ENCODE peak calls at places on chromosome 16, in five cellular contexts. F is GM23338, K is endothelial cell, S is astrocyte of the cerebellum, A is PC-9. C is an unnamed sample.

GRCh38 chr16:1039762-1040161 is 32.8 kb upstream of the SSTR5 start:
- DNase-seq in F (no peak), K (no peak), S (no peak), A (no peak), C (no peak)

GRCh38 chr16:74606521-74607309 is at the start of gene GLG1:
- DNase-seq in F (peak), K (peak), S (peak), A (peak), C (peak)

GRCh38 chr16:55030944-55031343 is 100.3 kb downstream of the IRX5 start:
- DNase-seq in F (no peak), K (no peak), S (no peak), A (no peak), C (no peak)

GRCh38 chr16:47504599-47504998 is 43.5 kb downstream of the PHKB start:
- DNase-seq in F (no peak), K (no peak), S (no peak), A (no peak), C (no peak)

GRCh38 chr16:83539736-83540490 is 267.9 kb upstream of the HSBP1 start:
- DNase-seq in F (no peak), K (no peak), S (no peak), A (no peak), C (no peak)

GRCh38 chr16:19102187-19102872 is 11.4 kb upstream of the ITPRIPL2 start:
- DNase-seq in F (no peak), K (no peak), S (no peak), A (no peak), C (no peak)

GRCh38 chr16:65122974-65123845 is 1.3 kb upstream of the CDH11 start:
- DNase-seq in F (peak), K (peak), S (peak), A (no peak), C (peak)

GRCh38 chr16:57213462-57213861 is 27.3 kb downstream of the RSPRY1 start:
- DNase-seq in F (no peak), K (no peak), S (no peak), A (no peak), C (no peak)

GRCh38 chr16:65415460-65415859 is 293.6 kb upstream of the CDH11 start:
- DNase-seq in F (no peak), K (no peak), S (peak), A (no peak), C (no peak)

GRCh38 chr16:4101421-4102275 is 14.6 kb downstream of the ADCY9 start:
- DNase-seq in F (no peak), K (no peak), S (no peak), A (no peak), C (no peak)

GRCh38 chr16:505479-506245 is 21.9 kb upstream of the CAPN15 start:
- DNase-seq in F (peak), K (no peak), S (no peak), A (no peak), C (no peak)

GRCh38 chr16:12583237-12583897 is 220.3 kb downstream of the CPPED1 start:
- DNase-seq in F (no peak), K (no peak), S (no peak), A (no peak), C (no peak)

GRCh38 chr16:55052335-55053070 is 121.8 kb downstream of the IRX5 start:
- DNase-seq in F (no peak), K (no peak), S (no peak), A (no peak), C (no peak)

GRCh38 chr16:54447606-54448440 is 161.2 kb upstream of the IRX3 start:
- DNase-seq in F (no peak), K (no peak), S (peak), A (peak), C (no peak)

GRCh38 chr16:47886631-47887415 is 269.0 kb downstream of the ABCC12 start:
- DNase-seq in F (no peak), K (no peak), S (no peak), A (no peak), C (peak)

GRCh38 chr16:84013787-84014569 is 28.6 kb downstream of the SLC38A8 start:
- DNase-seq in F (peak), K (peak), S (no peak), A (peak), C (peak)

GRCh38 chr16:51818342-51818944 is 667.4 kb upstream of the SALL1 start:
- DNase-seq in F (peak), K (peak), S (no peak), A (no peak), C (peak)
- TF ChIP-seq CTCF in F (peak), K (peak), S (peak), A (peak), C (peak)

DNA sequence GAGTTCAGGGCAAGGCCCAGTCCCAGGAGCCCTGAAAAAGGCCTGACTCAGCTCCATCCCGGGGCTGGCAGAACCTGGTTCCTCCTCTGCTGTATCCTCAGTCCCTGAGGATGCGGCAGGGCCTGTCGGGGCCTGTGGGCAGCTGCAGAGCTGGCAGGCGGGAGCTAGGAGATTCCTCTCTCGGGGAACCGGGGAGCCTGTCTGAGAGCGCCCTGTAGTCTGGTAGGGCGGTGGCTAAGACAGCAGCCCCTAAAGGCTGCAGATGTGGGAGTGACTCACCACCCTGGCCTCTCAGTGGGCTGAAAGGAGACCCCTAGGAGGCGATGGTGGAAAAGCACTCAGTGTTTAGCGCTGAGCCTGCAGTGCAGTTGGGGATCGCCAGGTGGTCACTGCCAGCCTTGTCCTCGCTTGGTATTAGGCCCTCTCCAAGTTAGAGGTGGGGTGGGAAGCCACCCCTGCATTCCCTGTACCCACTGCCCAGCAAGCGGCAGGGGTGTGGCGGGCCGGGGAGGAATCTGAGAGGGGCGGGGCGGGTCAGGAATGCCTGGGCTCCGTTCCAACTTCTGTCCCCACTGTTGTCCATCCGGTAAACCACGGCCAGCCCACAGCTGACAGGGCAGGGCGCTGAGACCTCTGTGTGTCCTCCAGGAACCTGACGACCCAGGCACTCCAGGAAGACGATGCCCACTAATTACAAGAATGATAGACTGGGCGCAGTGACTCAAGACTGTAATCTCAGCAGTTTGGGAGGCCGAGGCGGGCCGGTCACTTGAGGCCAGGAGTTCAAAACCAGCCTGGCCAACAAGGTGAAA is 29.5 kb upstream of the CDH1 start:
- DNase-seq in F (peak), K (peak), S (no peak), A (peak), C (peak)
- TF ChIP-seq CTCF in F (peak), K (no peak), S (peak), A (peak), C (peak)

GRCh38 chr16:10749680-10750035 is 6.0 kb downstream of the NUBP1 start:
- DNase-seq in F (no peak), K (no peak), S (no peak), A (no peak), C (no peak)

GRCh38 chr16:10753670-10754069 is 10.0 kb downstream of the NUBP1 start:
- DNase-seq in F (no peak), K (no peak), S (no peak), A (no peak), C (no peak)

GRCh38 chr16:10752843-10753523 is 9.3 kb downstream of the NUBP1 start:
- DNase-seq in F (no peak), K (no peak), S (no peak), A (no peak), C (no peak)

GRCh38 chr16:10750793-10751192 is 7.2 kb downstream of the NUBP1 start:
- DNase-seq in F (no peak), K (no peak), S (no peak), A (no peak), C (no peak)

DNA sequence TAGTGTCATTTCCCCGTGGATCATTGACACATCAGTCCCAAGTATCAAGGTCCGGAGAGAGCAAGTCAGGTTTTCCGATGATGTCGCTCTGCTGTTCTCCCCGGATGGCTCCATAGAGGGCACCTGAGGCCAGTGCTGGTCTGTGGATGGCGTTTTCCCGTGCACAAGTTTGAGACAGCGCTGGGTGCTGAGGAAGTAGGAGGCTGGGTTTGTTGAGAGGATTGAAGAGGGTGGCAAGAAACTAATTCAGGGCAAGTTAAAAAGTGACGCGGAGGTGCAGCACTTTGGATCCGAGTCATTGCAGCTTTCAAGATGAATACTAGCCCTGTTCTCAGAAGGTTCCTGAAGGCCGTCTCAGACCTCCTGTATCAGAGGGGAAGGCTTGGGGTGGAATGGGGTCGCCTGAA is 7.7 kb downstream of the NUBP1 start:
- DNase-seq in F (peak), K (no peak), S (no peak), A (no peak), C (no peak)
- TF ChIP-seq CTCF in F (peak), K (no peak), S (no peak), A (no peak), C (no peak)

DNA sequence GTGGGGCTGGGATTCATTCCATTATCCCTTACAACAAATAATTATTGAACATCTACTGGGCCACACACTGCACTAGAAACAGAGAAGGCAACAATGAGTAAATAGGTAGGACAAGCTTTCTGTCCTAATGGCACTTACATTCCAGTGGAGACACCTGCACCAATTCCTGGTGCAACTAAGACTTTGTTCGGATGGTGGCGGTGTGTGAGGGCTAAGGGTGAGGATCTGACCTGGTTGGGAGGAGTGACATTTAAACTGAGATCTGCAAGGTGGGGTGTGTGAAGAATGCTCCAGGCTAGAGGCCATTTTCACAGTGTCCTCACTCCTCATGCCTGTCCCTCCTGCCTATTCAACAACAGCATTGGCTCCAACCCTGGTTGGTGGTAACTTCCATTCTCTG is 510.0 kb downstream of the XYLT1 start:
- DNase-seq in F (peak), K (no peak), S (no peak), A (no peak), C (no peak)
- TF ChIP-seq CTCF in F (no peak), K (no peak), S (no peak), A (no peak), C (no peak)

GRCh38 chr16:87199379-87199778 is 117.8 kb downstream of the C16orf95 start:
- DNase-seq in F (no peak), K (no peak), S (no peak), A (no peak), C (no peak)

GRCh38 chr16:87201052-87201451 is 116.1 kb downstream of the C16orf95 start:
- DNase-seq in F (no peak), K (no peak), S (peak), A (no peak), C (no peak)

GRCh38 chr16:87199901-87200300 is 117.3 kb downstream of the C16orf95 start:
- DNase-seq in F (no peak), K (no peak), S (no peak), A (no peak), C (no peak)

GRCh38 chr16:87201777-87202176 is 115.4 kb downstream of the C16orf95 start:
- DNase-seq in F (no peak), K (no peak), S (no peak), A (no peak), C (no peak)

GRCh38 chr16:87200637-87201036 is 116.6 kb downstream of the C16orf95 start:
- DNase-seq in F (no peak), K (no peak), S (no peak), A (no peak), C (no peak)
- TF ChIP-seq CTCF in F (no peak), K (no peak), S (no peak), A (no peak), C (no peak)

GRCh38 chr16:85479972-85480726 is 133.0 kb upstream of the GSE1 start:
- DNase-seq in F (peak), K (no peak), S (no peak), A (peak), C (peak)
- TF ChIP-seq CTCF in F (peak), K (no peak), S (peak), A (peak), C (peak)

GRCh38 chr16:13923703-13924298 is 3.8 kb downstream of the ERCC4 start:
- DNase-seq in F (peak), K (no peak), S (peak), A (no peak), C (no peak)
- TF ChIP-seq CTCF in F (peak), K (peak), S (peak), A (peak), C (peak)

GRCh38 chr16:20315764-20316163 is 11.5 kb downstream of the GP2 start:
- DNase-seq in F (no peak), K (no peak), S (no peak), A (no peak), C (no peak)
- TF ChIP-seq CTCF in F (no peak), K (no peak), S (no peak), A (no peak), C (no peak)

DNA sequence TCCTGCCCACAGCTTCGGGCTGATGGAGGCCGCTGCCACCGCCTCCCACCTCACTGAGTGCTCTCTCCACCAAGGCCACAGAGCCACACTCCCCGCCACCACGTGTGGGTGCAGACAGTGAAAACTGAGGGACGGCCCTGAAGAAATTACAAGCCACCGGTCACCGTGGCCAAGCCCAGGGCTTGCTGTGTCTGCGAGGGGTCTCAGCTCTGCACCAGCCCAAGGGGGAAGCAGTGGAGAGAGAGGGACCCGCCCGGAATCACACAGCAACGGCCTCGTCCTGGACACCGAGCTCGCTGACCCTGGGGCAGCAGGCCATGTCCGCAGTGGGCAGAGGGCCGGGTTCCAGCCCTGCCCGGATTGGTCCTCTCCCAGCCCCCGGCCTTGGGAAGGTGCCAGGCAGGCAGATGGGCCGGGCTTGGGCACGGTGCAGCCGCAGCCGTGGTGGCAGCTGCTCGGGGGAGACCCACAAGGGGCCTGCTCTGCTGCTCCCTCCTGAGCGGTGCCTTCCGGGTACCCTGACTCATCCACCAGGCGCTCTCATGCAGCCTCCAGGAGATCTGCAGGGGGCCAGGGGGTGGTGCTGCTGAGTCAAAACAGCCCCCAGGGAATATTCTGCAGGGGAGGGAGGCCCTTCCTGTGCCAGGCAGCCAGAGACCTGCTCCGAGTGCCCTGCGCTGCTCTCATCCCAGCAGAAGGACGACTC is 52.0 kb downstream of the CBFA2T3 start:
- DNase-seq in F (peak), K (peak), S (peak), A (peak), C (peak)
- TF ChIP-seq CTCF in F (no peak), K (no peak), S (peak), A (peak), C (no peak)

DNA sequence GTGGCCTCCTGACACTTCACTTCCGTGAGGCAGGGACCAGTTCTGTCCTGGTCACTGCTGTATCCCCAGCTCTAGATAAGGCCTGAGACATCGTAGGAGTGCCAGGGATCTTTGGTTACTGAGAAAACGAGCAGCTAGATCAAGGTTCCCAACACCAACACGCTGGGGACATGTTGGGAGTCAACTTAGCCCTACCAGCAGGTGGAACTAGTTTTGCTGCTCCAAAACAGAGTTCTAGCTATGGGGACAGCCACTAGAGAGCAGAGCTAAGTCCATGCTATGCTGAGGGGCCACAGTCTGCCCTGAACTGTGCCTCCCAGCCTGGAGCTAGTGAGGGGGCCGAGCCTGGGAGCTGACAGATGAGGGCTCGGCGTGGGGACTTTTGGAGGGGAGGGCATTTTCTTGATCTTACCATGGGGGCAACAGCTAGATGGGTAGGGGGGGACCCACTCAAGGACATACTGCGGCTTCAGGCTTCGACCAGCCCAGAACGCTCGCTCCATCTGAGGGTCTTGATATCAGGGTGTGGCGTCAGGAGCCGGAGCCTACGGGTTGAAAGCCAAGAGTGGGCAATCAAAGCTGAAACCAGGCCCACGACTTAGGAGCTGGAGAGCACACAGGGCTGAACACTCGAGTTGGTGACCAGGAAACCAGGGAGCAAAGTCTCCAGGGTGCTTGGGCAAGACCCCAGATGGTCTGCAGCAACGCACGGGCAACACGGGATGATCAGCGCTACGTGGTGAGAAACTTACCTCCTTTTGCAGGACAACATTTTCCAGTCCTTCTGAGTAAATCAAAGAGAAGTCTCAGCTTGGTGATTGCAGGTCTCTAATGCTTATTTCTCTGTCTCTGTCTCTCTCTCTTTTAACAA is 13.4 kb downstream of the SNX20 start:
- DNase-seq in F (no peak), K (no peak), S (no peak), A (no peak), C (no peak)
- TF ChIP-seq CTCF in F (no peak), K (no peak), S (no peak), A (no peak), C (no peak)

C was measured in nephron progenitor cell.